ENCODE peak calls at places on chromosome 16, in ten cellular contexts. One of them, this sample, is unnamed.

GRCh38 chr16:12078405-12079245 is 102.1 kb downstream of the SNX29 start:
- DNase-seq in Peyer's patch: no peak
- DNase-seq in AG09309: no peak
- DNase-seq in psoas muscle: no peak
- DNase-seq in H9: no peak
- DNase-seq in left lung: peak
- DNase-seq in ovary: peak
- DNase-seq in stomach: no peak
- DNase-seq in pancreas: no peak
- DNase-seq in activated CD8-positive, alpha-beta T cell treated with anti-CD3 and anti-CD28 coated beads for 36 hours: no peak
- DNase-seq in this sample: no peak

GRCh38 chr16:7285520-7285919 is 47.1 kb upstream of the RBFOX1 start:
- DNase-seq in AG09309: no peak
- DNase-seq in stomach: no peak
- DNase-seq in psoas muscle: no peak
- DNase-seq in left lung: no peak
- DNase-seq in pancreas: no peak
- DNase-seq in H9: no peak
- DNase-seq in ovary: no peak
- DNase-seq in activated CD8-positive, alpha-beta T cell treated with anti-CD3 and anti-CD28 coated beads for 36 hours: no peak
- DNase-seq in Peyer's patch: no peak
- DNase-seq in this sample: no peak

GRCh38 chr16:70156207-70156978 is 17.2 kb upstream of the CLEC18C start:
- DNase-seq in left lung: peak
- DNase-seq in AG09309: no peak
- DNase-seq in Peyer's patch: no peak
- DNase-seq in stomach: no peak
- DNase-seq in activated CD8-positive, alpha-beta T cell treated with anti-CD3 and anti-CD28 coated beads for 36 hours: no peak
- DNase-seq in pancreas: no peak
- DNase-seq in H9: no peak
- DNase-seq in ovary: no peak
- DNase-seq in psoas muscle: no peak
- DNase-seq in this sample: no peak

GRCh38 chr16:56776562-56776961 is 46.6 kb downstream of the NUP93 start:
- DNase-seq in ovary: peak
- DNase-seq in H9: no peak
- DNase-seq in psoas muscle: peak
- DNase-seq in left lung: no peak
- DNase-seq in Peyer's patch: no peak
- DNase-seq in pancreas: peak
- DNase-seq in stomach: peak
- DNase-seq in AG09309: peak
- DNase-seq in activated CD8-positive, alpha-beta T cell treated with anti-CD3 and anti-CD28 coated beads for 36 hours: no peak
- DNase-seq in this sample: no peak

GRCh38 chr16:19718624-19718965 is 524 bp downstream of the IQCK start:
- DNase-seq in AG09309: no peak
- DNase-seq in pancreas: no peak
- DNase-seq in psoas muscle: no peak
- DNase-seq in Peyer's patch: peak
- DNase-seq in ovary: no peak
- DNase-seq in H9: no peak
- DNase-seq in left lung: no peak
- DNase-seq in activated CD8-positive, alpha-beta T cell treated with anti-CD3 and anti-CD28 coated beads for 36 hours: peak
- DNase-seq in stomach: no peak
- DNase-seq in this sample: no peak

GRCh38 chr16:14373901-14374300 is 256.2 kb downstream of the PARN start:
- DNase-seq in psoas muscle: no peak
- DNase-seq in pancreas: no peak
- DNase-seq in activated CD8-positive, alpha-beta T cell treated with anti-CD3 and anti-CD28 coated beads for 36 hours: no peak
- DNase-seq in AG09309: no peak
- DNase-seq in ovary: no peak
- DNase-seq in H9: no peak
- DNase-seq in stomach: no peak
- DNase-seq in Peyer's patch: no peak
- DNase-seq in left lung: peak
- DNase-seq in this sample: no peak

GRCh38 chr16:29674188-29674587 is 4.8 kb upstream of the QPRT start:
- DNase-seq in activated CD8-positive, alpha-beta T cell treated with anti-CD3 and anti-CD28 coated beads for 36 hours: no peak
- DNase-seq in left lung: no peak
- DNase-seq in H9: no peak
- DNase-seq in ovary: peak
- DNase-seq in AG09309: no peak
- DNase-seq in stomach: no peak
- DNase-seq in Peyer's patch: no peak
- DNase-seq in psoas muscle: peak
- DNase-seq in pancreas: no peak
- DNase-seq in this sample: no peak

GRCh38 chr16:54340531-54340930 is 53.9 kb upstream of the IRX3 start:
- DNase-seq in AG09309: no peak
- DNase-seq in ovary: no peak
- DNase-seq in activated CD8-positive, alpha-beta T cell treated with anti-CD3 and anti-CD28 coated beads for 36 hours: no peak
- DNase-seq in pancreas: no peak
- DNase-seq in stomach: no peak
- DNase-seq in H9: no peak
- DNase-seq in Peyer's patch: no peak
- DNase-seq in psoas muscle: no peak
- DNase-seq in left lung: no peak
- DNase-seq in this sample: no peak

GRCh38 chr16:81841709-81842108 is 62.6 kb downstream of the PLCG2 start:
- DNase-seq in ovary: no peak
- DNase-seq in left lung: no peak
- DNase-seq in AG09309: no peak
- DNase-seq in psoas muscle: no peak
- DNase-seq in stomach: no peak
- DNase-seq in H9: no peak
- DNase-seq in pancreas: no peak
- DNase-seq in activated CD8-positive, alpha-beta T cell treated with anti-CD3 and anti-CD28 coated beads for 36 hours: peak
- DNase-seq in Peyer's patch: peak
- DNase-seq in this sample: no peak

GRCh38 chr16:56912746-56913703 is 18.9 kb upstream of the HERPUD1 start:
- DNase-seq in stomach: no peak
- DNase-seq in psoas muscle: no peak
- DNase-seq in left lung: no peak
- DNase-seq in ovary: peak
- DNase-seq in pancreas: no peak
- DNase-seq in H9: no peak
- DNase-seq in activated CD8-positive, alpha-beta T cell treated with anti-CD3 and anti-CD28 coated beads for 36 hours: peak
- DNase-seq in AG09309: peak
- DNase-seq in Peyer's patch: peak
- DNase-seq in this sample: no peak

GRCh38 chr16:35497399-35497798 is 2038.0 kb downstream of the TP53TG3F start:
- DNase-seq in pancreas: no peak
- DNase-seq in stomach: no peak
- DNase-seq in activated CD8-positive, alpha-beta T cell treated with anti-CD3 and anti-CD28 coated beads for 36 hours: no peak
- DNase-seq in ovary: no peak
- DNase-seq in H9: no peak
- DNase-seq in psoas muscle: no peak
- DNase-seq in AG09309: no peak
- DNase-seq in Peyer's patch: no peak
- DNase-seq in left lung: no peak
- DNase-seq in this sample: no peak

GRCh38 chr16:71288890-71289731 is at the start of gene CMTR2:
- DNase-seq in left lung: peak
- DNase-seq in activated CD8-positive, alpha-beta T cell treated with anti-CD3 and anti-CD28 coated beads for 36 hours: peak
- DNase-seq in H9: peak
- DNase-seq in AG09309: peak
- DNase-seq in stomach: peak
- DNase-seq in Peyer's patch: peak
- DNase-seq in psoas muscle: peak
- DNase-seq in pancreas: peak
- DNase-seq in ovary: peak
- DNase-seq in this sample: peak
- TF ChIP-seq CTCF in left lung: no peak
- TF ChIP-seq CTCF in activated CD8-positive, alpha-beta T cell treated with anti-CD3 and anti-CD28 coated beads for 36 hours: no peak
- TF ChIP-seq CTCF in H9: no peak
- TF ChIP-seq CTCF in AG09309: no peak
- TF ChIP-seq CTCF in stomach: peak
- TF ChIP-seq CTCF in Peyer's patch: no peak
- TF ChIP-seq CTCF in psoas muscle: no peak
- TF ChIP-seq CTCF in pancreas: no peak
- TF ChIP-seq CTCF in ovary: no peak
- TF ChIP-seq CTCF in this sample: peak

DNA sequence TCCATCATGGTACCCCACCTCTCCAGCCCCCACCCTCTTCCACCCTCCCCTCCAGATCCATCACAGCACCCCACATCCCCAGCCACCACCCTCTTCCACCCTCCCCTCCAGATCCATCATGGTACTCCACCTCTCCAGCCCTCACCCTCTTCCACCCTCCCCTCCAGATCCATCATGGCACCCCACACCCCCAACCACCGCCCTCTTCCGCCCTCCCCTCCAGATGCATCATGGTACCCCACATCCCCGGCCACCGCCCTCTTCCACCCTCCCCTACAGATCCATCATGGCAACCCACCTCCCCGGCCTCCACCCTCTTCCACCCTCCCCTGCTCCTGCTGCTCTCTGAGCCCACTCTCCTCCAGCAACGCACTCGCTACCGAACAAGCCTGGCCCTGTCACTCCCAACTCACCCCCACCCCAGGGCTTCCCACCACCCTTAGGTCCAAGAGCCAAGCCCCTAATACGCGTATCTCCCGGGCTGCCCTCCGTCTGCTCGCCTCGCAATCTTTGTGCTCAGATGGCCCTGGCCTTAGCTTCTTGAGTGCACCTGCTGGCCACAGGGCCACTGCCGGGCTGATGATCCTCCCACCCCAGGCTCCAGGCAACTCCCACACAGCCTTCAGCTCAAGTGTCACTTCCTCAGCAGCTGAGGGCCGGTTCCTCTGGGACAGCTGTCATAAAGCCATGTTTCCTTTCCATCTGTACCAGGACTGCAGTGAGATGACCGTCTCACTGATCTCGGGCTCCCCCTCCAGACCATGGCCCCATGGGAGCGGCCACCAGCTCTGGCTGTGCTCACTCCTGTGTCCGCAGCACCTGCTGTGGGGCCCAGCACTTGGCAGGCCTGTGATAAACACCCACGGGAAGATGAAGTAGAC is 25.5 kb downstream of the KDM8 start:
- DNase-seq in stomach: no peak
- DNase-seq in psoas muscle: peak
- DNase-seq in AG09309: no peak
- DNase-seq in Peyer's patch: no peak
- DNase-seq in activated CD8-positive, alpha-beta T cell treated with anti-CD3 and anti-CD28 coated beads for 36 hours: no peak
- DNase-seq in ovary: no peak
- DNase-seq in pancreas: peak
- DNase-seq in H9: no peak
- DNase-seq in left lung: peak
- DNase-seq in this sample: peak
- TF ChIP-seq CTCF in stomach: no peak
- TF ChIP-seq CTCF in psoas muscle: peak
- TF ChIP-seq CTCF in AG09309: no peak
- TF ChIP-seq CTCF in Peyer's patch: no peak
- TF ChIP-seq CTCF in activated CD8-positive, alpha-beta T cell treated with anti-CD3 and anti-CD28 coated beads for 36 hours: no peak
- TF ChIP-seq CTCF in ovary: no peak
- TF ChIP-seq CTCF in pancreas: no peak
- TF ChIP-seq CTCF in H9: no peak
- TF ChIP-seq CTCF in left lung: no peak
- TF ChIP-seq CTCF in this sample: no peak

DNA sequence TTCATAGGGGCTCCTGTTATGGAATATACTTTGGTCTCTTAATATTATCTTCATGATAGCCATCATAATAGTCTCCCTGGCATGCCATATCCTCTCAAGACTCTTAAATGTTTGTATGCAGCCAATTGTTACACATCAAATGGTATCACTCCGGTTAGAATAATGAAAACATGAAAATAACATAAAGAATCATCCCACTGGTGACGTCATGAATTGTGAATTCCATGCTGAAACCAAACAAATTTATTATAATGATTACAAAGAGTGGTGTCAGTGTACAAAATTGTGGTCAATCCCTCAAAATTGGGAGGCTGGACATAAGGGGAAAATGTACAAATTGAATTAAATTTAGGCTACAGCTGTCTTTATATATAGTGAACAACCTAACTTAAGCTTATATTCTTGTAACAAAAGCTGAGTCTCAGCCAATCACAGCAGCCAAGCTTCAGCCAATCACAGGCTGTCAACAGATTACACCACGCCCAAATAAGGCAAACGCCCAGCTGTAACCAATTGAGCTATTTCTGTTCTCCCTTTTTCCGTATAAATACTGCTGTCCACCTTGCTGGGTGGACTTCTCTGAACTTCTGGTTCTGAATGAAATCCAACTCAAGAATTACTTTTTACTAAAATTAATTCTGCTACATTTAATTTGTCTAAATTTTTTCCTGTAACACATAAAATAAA is 156.1 kb downstream of the CHD9NB start:
- DNase-seq in pancreas: no peak
- DNase-seq in stomach: no peak
- DNase-seq in AG09309: no peak
- DNase-seq in activated CD8-positive, alpha-beta T cell treated with anti-CD3 and anti-CD28 coated beads for 36 hours: no peak
- DNase-seq in left lung: no peak
- DNase-seq in ovary: no peak
- DNase-seq in Peyer's patch: no peak
- DNase-seq in H9: no peak
- DNase-seq in psoas muscle: no peak
- DNase-seq in this sample: no peak
- TF ChIP-seq CTCF in pancreas: no peak
- TF ChIP-seq CTCF in stomach: no peak
- TF ChIP-seq CTCF in AG09309: no peak
- TF ChIP-seq CTCF in activated CD8-positive, alpha-beta T cell treated with anti-CD3 and anti-CD28 coated beads for 36 hours: no peak
- TF ChIP-seq CTCF in left lung: no peak
- TF ChIP-seq CTCF in ovary: no peak
- TF ChIP-seq CTCF in Peyer's patch: no peak
- TF ChIP-seq CTCF in H9: no peak
- TF ChIP-seq CTCF in psoas muscle: no peak
- TF ChIP-seq CTCF in this sample: no peak

GRCh38 chr16:27190316-27190871 is 12.9 kb upstream of the KDM8 start:
- DNase-seq in H9: no peak
- DNase-seq in AG09309: no peak
- DNase-seq in psoas muscle: no peak
- DNase-seq in activated CD8-positive, alpha-beta T cell treated with anti-CD3 and anti-CD28 coated beads for 36 hours: no peak
- DNase-seq in Peyer's patch: no peak
- DNase-seq in left lung: no peak
- DNase-seq in stomach: no peak
- DNase-seq in ovary: no peak
- DNase-seq in pancreas: no peak
- DNase-seq in this sample: no peak

GRCh38 chr16:27195941-27196595 is 7.3 kb upstream of the KDM8 start:
- DNase-seq in Peyer's patch: no peak
- DNase-seq in AG09309: no peak
- DNase-seq in left lung: no peak
- DNase-seq in H9: no peak
- DNase-seq in ovary: no peak
- DNase-seq in psoas muscle: no peak
- DNase-seq in stomach: no peak
- DNase-seq in activated CD8-positive, alpha-beta T cell treated with anti-CD3 and anti-CD28 coated beads for 36 hours: peak
- DNase-seq in pancreas: no peak
- DNase-seq in this sample: no peak

GRCh38 chr16:27191352-27191924 is 11.9 kb upstream of the KDM8 start:
- DNase-seq in H9: no peak
- DNase-seq in ovary: no peak
- DNase-seq in AG09309: no peak
- DNase-seq in pancreas: no peak
- DNase-seq in activated CD8-positive, alpha-beta T cell treated with anti-CD3 and anti-CD28 coated beads for 36 hours: no peak
- DNase-seq in stomach: no peak
- DNase-seq in Peyer's patch: no peak
- DNase-seq in psoas muscle: no peak
- DNase-seq in left lung: no peak
- DNase-seq in this sample: no peak

GRCh38 chr16:27195068-27195741 is 8.1 kb upstream of the KDM8 start:
- DNase-seq in ovary: no peak
- DNase-seq in activated CD8-positive, alpha-beta T cell treated with anti-CD3 and anti-CD28 coated beads for 36 hours: no peak
- DNase-seq in pancreas: no peak
- DNase-seq in Peyer's patch: no peak
- DNase-seq in AG09309: no peak
- DNase-seq in psoas muscle: no peak
- DNase-seq in stomach: no peak
- DNase-seq in H9: no peak
- DNase-seq in left lung: no peak
- DNase-seq in this sample: no peak

GRCh38 chr16:27193300-27193990 is 9.9 kb upstream of the KDM8 start:
- DNase-seq in Peyer's patch: no peak
- DNase-seq in stomach: no peak
- DNase-seq in left lung: no peak
- DNase-seq in activated CD8-positive, alpha-beta T cell treated with anti-CD3 and anti-CD28 coated beads for 36 hours: no peak
- DNase-seq in psoas muscle: no peak
- DNase-seq in pancreas: no peak
- DNase-seq in ovary: no peak
- DNase-seq in H9: no peak
- DNase-seq in AG09309: no peak
- DNase-seq in this sample: no peak
- TF ChIP-seq CTCF in Peyer's patch: peak
- TF ChIP-seq CTCF in stomach: no peak
- TF ChIP-seq CTCF in left lung: no peak
- TF ChIP-seq CTCF in activated CD8-positive, alpha-beta T cell treated with anti-CD3 and anti-CD28 coated beads for 36 hours: no peak
- TF ChIP-seq CTCF in psoas muscle: no peak
- TF ChIP-seq CTCF in pancreas: no peak
- TF ChIP-seq CTCF in ovary: no peak
- TF ChIP-seq CTCF in H9: peak
- TF ChIP-seq CTCF in AG09309: peak
- TF ChIP-seq CTCF in this sample: peak

This sample was measured in chondrocyte.